ENCODE peak calls at places on chromosome 1, in six cellular contexts. Q is left lung, O is gastrocnemius medialis, L is pancreas, S is Calu3, P is psoas muscle. A is an unnamed sample.

GRCh38 chr1:25100151-25100841 is 132.0 kb downstream of the SYF2 start:
- DNase-seq in P (no peak), O (no peak), S (no peak), L (no peak), Q (no peak), A (no peak)

GRCh38 chr1:243884603-243885002 is 34.6 kb upstream of the AKT3 start:
- DNase-seq in L (no peak), P (no peak), O (no peak), Q (no peak), S (no peak), A (no peak)

GRCh38 chr1:217193151-217193550 is 437.7 kb downstream of the GPATCH2 start:
- DNase-seq in O (no peak), L (no peak), Q (no peak), P (no peak), S (no peak), A (no peak)

GRCh38 chr1:75501565-75501964 is 109.3 kb downstream of the SLC44A5 start:
- DNase-seq in O (no peak), S (no peak), P (no peak), L (no peak), Q (no peak), A (no peak)

GRCh38 chr1:38708701-38709258 is 150.8 kb downstream of the RRAGC start:
- DNase-seq in L (no peak), P (no peak), O (no peak), Q (no peak), S (no peak), A (no peak)

GRCh38 chr1:32361674-32362473 is 411 bp downstream of the FAM229A start:
- DNase-seq in O (no peak), P (peak), S (peak), Q (no peak), L (peak), A (no peak)

GRCh38 chr1:103788377-103788776 is 38.7 kb downstream of the AMY1C start:
- DNase-seq in P (no peak), L (no peak), S (peak), O (no peak), Q (no peak), A (no peak)

GRCh38 chr1:117674521-117675400 is 68.9 kb downstream of the TENT5C start:
- DNase-seq in P (no peak), L (peak), S (no peak), Q (no peak), O (no peak), A (no peak)

GRCh38 chr1:154856544-154856943 is 13.5 kb downstream of the KCNN3 start:
- DNase-seq in Q (no peak), L (no peak), O (no peak), S (no peak), P (no peak), A (no peak)

GRCh38 chr1:220776725-220777326 is 9.9 kb upstream of the MTARC1 start:
- DNase-seq in Q (peak), S (peak), O (peak), P (peak), L (peak), A (no peak)

GRCh38 chr1:170790175-170790574 is 126.2 kb downstream of the PRRX1 start:
- DNase-seq in S (no peak), O (no peak), L (no peak), Q (no peak), P (no peak), A (no peak)
- TF ChIP-seq CTCF in S (no peak), O (no peak), L (no peak), Q (no peak), P (no peak), A (peak)

DNA sequence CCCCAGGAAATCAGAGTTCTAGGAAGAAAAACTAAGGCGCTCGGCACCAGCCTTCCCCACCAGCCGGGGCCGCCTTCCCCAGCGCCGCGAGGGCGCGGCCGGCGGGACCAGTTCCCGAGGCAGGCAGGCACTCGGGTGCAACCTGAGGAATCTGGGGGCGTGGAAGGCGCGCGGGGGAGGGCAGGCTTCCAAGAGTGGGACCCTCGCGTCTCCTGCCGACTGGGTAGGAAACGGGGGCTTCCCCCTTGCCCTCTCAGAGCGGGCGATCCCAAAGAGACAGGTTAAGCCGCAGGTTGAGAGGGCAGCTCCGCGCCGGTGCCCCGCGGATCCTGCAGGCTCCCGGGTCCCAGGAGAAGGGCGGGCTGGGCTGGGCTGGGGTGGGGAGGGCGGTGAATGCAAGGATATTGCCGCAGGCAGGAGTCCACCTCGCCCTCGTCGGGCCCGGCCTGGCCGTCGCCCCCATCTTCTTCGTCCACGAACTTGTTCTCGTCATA is 424 bp downstream of the ARPC5 start:
- DNase-seq in L (peak), Q (peak), O (no peak), P (peak), S (peak), A (no peak)
- TF ChIP-seq CTCF in L (no peak), Q (no peak), O (no peak), P (no peak), S (no peak), A (peak)

GRCh38 chr1:181391297-181391905 is 91.9 kb upstream of the CACNA1E start:
- DNase-seq in S (no peak), Q (no peak), P (no peak), O (no peak), L (no peak), A (no peak)
- TF ChIP-seq CTCF in S (no peak), Q (no peak), P (no peak), O (no peak), L (no peak), A (no peak)

DNA sequence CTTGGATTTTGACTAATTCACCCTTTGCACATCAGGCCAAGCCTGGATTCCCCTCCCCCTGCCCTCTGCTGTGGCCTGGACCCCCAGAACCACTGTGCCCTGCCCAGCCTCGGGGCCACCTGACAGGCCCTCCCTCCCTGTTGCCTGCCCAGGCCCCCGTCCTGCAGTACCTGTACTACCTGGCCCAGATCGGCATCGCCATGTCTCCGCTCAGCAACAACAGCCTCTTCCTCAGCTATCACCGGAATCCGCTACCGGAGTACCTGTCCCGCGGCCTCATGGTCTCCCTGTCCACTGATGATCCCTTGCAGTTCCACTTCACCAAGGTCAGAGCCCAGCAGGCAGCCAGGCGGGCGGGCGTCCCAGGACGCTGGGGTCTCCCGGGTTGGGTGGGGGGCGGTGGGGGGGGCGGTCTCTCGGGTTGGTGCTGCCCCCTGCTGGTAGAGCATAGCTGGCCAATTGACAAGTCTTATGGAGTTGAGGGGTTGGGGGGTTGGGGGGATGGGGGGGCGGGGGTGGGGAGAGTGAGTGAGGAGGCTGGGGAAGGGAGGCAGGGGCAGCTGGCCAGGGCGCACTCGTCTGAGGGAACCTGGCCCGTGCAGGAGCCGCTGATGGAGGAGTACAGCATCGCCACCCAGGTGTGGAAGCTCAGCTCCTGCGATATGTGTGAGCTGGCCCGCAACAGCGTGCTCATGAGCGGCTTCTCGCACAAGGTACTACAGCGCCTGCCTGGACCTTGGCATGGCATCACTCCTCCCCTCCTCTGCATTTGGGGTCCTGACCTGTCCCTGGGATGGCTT is 10.6 kb downstream of the AMPD2 start:
- DNase-seq in Q (no peak), P (no peak), L (no peak), O (no peak), S (no peak), A (no peak)
- TF ChIP-seq CTCF in Q (peak), P (no peak), L (no peak), O (no peak), S (peak), A (peak)

GRCh38 chr1:17540255-17541001 is 930 bp downstream of the ARHGEF10L start:
- DNase-seq in Q (peak), O (no peak), L (peak), S (no peak), P (peak), A (no peak)
- TF ChIP-seq CTCF in Q (no peak), O (no peak), L (no peak), S (no peak), P (no peak), A (no peak)

A was measured in chondrocyte.